ENCODE peak calls at places on chromosome 6, in eight cellular contexts. P is lower lobe of right lung, I is OCI-LY7, V is choroid plexus epithelial cell, D is fibroblast of mammary gland, T is ovary, C is Calu3, F is AG09309. N is an unnamed sample.

GRCh38 chr6:31661867-31662723 is 1.5 kb upstream of the C6orf47 start:
- DNase-seq in P (no peak), I (no peak), V (no peak), D (no peak), T (peak), C (no peak), F (no peak), N (no peak)

GRCh38 chr6:33975631-33976424 is 170.1 kb downstream of the GRM4 start:
- DNase-seq in P (no peak), I (no peak), V (no peak), D (no peak), T (no peak), C (no peak), F (no peak), N (no peak)

GRCh38 chr6:42453027-42453648 is 1.4 kb upstream of the TRERF1 start:
- DNase-seq in P (peak), I (peak), V (peak), D (peak), T (peak), C (peak), F (peak), N (peak)

GRCh38 chr6:161342039-161342438 is 68.2 kb upstream of the AGPAT4 start:
- DNase-seq in P (no peak), I (no peak), V (no peak), D (no peak), T (no peak), C (no peak), F (no peak), N (no peak)

GRCh38 chr6:16276991-16277981 is 38.9 kb downstream of the GMPR start:
- DNase-seq in P (peak), I (peak), V (peak), D (peak), T (peak), C (peak), F (peak), N (no peak)

GRCh38 chr6:33431880-33432541 is 12.1 kb downstream of the SYNGAP1 start:
- DNase-seq in P (peak), I (peak), V (no peak), D (no peak), T (no peak), C (no peak), F (no peak), N (no peak)

GRCh38 chr6:156808287-156808686 is 31.1 kb downstream of the ARID1B start:
- DNase-seq in P (no peak), I (peak), V (peak), D (peak), T (no peak), C (no peak), F (no peak), N (no peak)

GRCh38 chr6:71929047-71929446 is 42.7 kb downstream of the RIMS1 start:
- DNase-seq in P (no peak), I (no peak), V (no peak), D (no peak), T (no peak), C (no peak), F (no peak), N (no peak)

GRCh38 chr6:165729307-165729936 is 66.4 kb upstream of the PDE10A start:
- DNase-seq in P (no peak), I (peak), V (peak), D (peak), T (no peak), C (peak), F (no peak), N (no peak)

GRCh38 chr6:8939615-8940014 is 504.3 kb upstream of the SLC35B3 start:
- DNase-seq in P (no peak), I (no peak), V (peak), D (no peak), T (no peak), C (peak), F (no peak), N (no peak)

GRCh38 chr6:83536034-83536646 is 23.8 kb downstream of the PRSS35 start:
- DNase-seq in P (no peak), I (peak), V (peak), D (peak), T (peak), C (peak), F (no peak), N (no peak)

GRCh38 chr6:33904050-33904827 is 100.4 kb upstream of the MLN start:
- DNase-seq in P (peak), I (no peak), V (peak), D (no peak), T (no peak), C (no peak), F (no peak), N (no peak)

GRCh38 chr6:166714581-166714980 is 87.5 kb upstream of the RPS6KA2 start:
- DNase-seq in P (no peak), I (no peak), V (no peak), D (no peak), T (no peak), C (no peak), F (no peak), N (no peak)

GRCh38 chr6:148223424-148223842 is 119.2 kb upstream of the SASH1 start:
- DNase-seq in P (no peak), I (no peak), V (peak), D (peak), T (no peak), C (no peak), F (no peak), N (no peak)

GRCh38 chr6:143962644-143962929 is 45.5 kb downstream of the PLAGL1 start:
- DNase-seq in P (no peak), I (no peak), V (peak), D (peak), T (no peak), C (no peak), F (peak), N (no peak)

GRCh38 chr6:44284867-44285266 is 14.6 kb downstream of the TMEM151B start:
- DNase-seq in P (no peak), I (no peak), V (no peak), D (no peak), T (no peak), C (no peak), F (no peak), N (no peak)

GRCh38 chr6:77092971-77093370 is 370.3 kb downstream of the HTR1B start:
- DNase-seq in P (no peak), I (no peak), V (peak), D (peak), T (no peak), C (no peak), F (peak), N (no peak)

GRCh38 chr6:87661016-87661415 is 41.0 kb downstream of the AKIRIN2 start:
- DNase-seq in P (no peak), I (no peak), V (peak), D (peak), T (no peak), C (no peak), F (peak), N (no peak)

GRCh38 chr6:144778773-144779531 is 493.8 kb downstream of the UTRN start:
- DNase-seq in P (no peak), I (peak), V (peak), D (no peak), T (no peak), C (no peak), F (no peak), N (no peak)

GRCh38 chr6:144285548-144285797 is 338 bp downstream of the UTRN start:
- DNase-seq in P (peak), I (no peak), V (no peak), D (no peak), T (no peak), C (no peak), F (no peak), N (no peak)

GRCh38 chr6:132698608-132699007 is 15.2 kb downstream of the VNN1 start:
- DNase-seq in P (no peak), I (no peak), V (no peak), D (no peak), T (no peak), C (no peak), F (no peak), N (no peak)

GRCh38 chr6:122696079-122696478 is 83.4 kb upstream of the FABP7 start:
- DNase-seq in P (no peak), I (no peak), V (peak), D (peak), T (no peak), C (no peak), F (no peak), N (no peak)

DNA sequence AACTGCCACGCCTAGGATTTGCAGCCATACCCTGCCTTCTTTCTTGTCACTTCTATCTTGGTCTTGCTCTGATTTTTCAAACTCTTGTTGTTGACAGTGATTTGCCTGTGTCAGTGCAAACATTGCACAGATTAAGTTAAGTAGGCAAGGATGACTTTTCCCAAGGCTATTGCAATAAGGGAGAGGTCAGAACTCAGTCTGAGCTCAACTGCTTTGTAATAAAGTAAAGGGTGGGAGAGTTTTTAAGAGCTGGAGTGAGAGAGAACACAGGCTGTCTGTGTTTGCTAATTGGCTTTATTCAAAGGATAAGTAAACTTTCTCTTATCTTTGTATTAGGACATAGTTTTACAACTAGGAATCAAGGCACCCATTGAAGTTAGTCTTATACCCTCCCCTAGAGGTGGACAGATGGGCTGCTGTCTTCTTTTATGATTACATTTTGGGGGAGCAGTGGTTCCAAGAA is 448.6 kb downstream of the PHF3 start:
- DNase-seq in P (no peak), I (no peak), V (no peak), D (no peak), T (no peak), C (no peak), F (no peak), N (no peak)
- TF ChIP-seq CTCF in P (no peak), I (no peak), V (no peak), D (no peak), T (no peak), C (no peak), F (no peak), N (no peak)

GRCh38 chr6:14584450-14584849 is 466.9 kb downstream of the CD83 start:
- DNase-seq in P (no peak), I (no peak), V (peak), D (no peak), T (no peak), C (no peak), F (no peak), N (no peak)
- TF ChIP-seq CTCF in P (no peak), I (peak), V (peak), D (no peak), T (no peak), C (no peak), F (peak), N (no peak)

DNA sequence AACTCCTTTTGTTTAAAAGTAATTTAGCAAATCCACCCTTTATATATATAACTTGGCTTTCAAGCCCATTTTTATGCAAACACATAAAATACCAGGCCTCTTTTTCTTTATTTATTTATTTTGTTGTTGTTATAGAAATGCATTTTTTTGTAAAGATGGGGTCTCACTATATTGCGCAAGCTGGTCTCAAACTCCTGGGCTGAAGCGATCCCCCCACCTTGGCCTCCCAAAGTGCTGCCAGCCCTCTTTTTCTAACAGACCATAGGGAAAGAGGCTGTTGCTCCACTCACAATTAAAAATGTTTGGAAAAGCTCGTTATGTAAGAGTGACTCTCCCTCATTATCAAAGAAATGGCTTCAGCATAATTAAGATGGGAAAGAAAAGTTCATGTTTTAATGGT is 440.9 kb downstream of the HACE1 start:
- DNase-seq in P (no peak), I (no peak), V (no peak), D (no peak), T (no peak), C (no peak), F (no peak), N (no peak)
- TF ChIP-seq CTCF in P (no peak), I (no peak), V (no peak), D (no peak), T (no peak), C (no peak), F (no peak), N (no peak)

GRCh38 chr6:3280091-3280490 is 21.3 kb downstream of the PSMG4 start:
- DNase-seq in P (peak), I (no peak), V (no peak), D (no peak), T (peak), C (no peak), F (no peak), N (no peak)

GRCh38 chr6:3283241-3283640 is 24.5 kb downstream of the PSMG4 start:
- DNase-seq in P (no peak), I (no peak), V (no peak), D (no peak), T (peak), C (no peak), F (no peak), N (no peak)

GRCh38 chr6:3280866-3281465 is 22.2 kb downstream of the PSMG4 start:
- DNase-seq in P (peak), I (no peak), V (peak), D (no peak), T (peak), C (no peak), F (no peak), N (no peak)

GRCh38 chr6:3282461-3283236 is 23.9 kb downstream of the PSMG4 start:
- DNase-seq in P (no peak), I (no peak), V (no peak), D (no peak), T (peak), C (no peak), F (no peak), N (no peak)

GRCh38 chr6:3281669-3282460 is 23.1 kb downstream of the PSMG4 start:
- DNase-seq in P (no peak), I (no peak), V (peak), D (peak), T (peak), C (no peak), F (peak), N (no peak)
- TF ChIP-seq CTCF in P (no peak), I (no peak), V (no peak), D (no peak), T (no peak), C (no peak), F (no peak), N (no peak)

GRCh38 chr6:93889713-93890112 is 470.4 kb upstream of the EPHA7 start:
- DNase-seq in P (no peak), I (no peak), V (no peak), D (no peak), T (no peak), C (no peak), F (no peak), N (no peak)
- TF ChIP-seq CTCF in P (no peak), I (no peak), V (no peak), D (no peak), T (no peak), C (no peak), F (no peak), N (no peak)

DNA sequence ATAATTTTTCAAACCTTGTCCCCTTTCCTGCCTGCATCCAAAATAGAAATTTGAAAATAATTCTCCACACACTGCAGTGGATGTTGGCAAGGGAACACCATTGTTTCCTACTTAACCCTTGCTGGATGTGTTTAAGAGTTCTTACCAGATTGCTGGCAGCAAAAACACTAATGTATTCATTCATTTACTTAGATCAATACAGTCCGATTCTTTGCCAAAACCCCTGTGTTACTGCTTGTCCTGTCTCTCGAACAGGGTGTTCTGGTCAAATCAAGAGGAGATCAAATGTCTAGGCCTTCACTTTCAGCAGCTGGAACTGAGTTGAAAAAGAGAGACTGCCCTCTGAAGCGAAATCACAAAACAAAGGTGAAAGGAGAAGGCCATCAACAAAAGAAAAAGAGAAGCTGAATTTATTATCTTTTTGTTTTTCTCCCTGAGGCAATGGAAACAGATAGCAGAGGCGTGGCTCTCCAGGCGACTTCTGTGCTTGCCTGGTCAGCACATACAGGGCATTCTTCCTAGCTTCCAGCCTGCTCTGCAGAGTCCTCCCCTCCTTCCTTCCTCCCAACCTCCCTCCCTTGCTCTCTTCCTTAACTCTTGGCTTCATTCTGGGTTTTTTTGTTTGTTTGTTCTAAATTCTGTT is 44.1 kb upstream of the GCM1 start:
- DNase-seq in P (no peak), I (no peak), V (peak), D (no peak), T (no peak), C (no peak), F (no peak), N (no peak)
- TF ChIP-seq CTCF in P (no peak), I (no peak), V (no peak), D (no peak), T (no peak), C (no peak), F (no peak), N (no peak)

GRCh38 chr6:163432300-163432699 is 17.8 kb downstream of the QKI start:
- DNase-seq in P (no peak), I (no peak), V (no peak), D (no peak), T (no peak), C (no peak), F (no peak), N (no peak)
- TF ChIP-seq CTCF in P (no peak), I (peak), V (no peak), D (no peak), T (no peak), C (no peak), F (no peak), N (no peak)

GRCh38 chr6:131135244-131136020 is at the start of gene AKAP7:
- DNase-seq in P (peak), I (peak), V (peak), D (peak), T (peak), C (peak), F (no peak), N (peak)
- TF ChIP-seq CTCF in P (no peak), I (no peak), V (no peak), D (no peak), T (no peak), C (no peak), F (no peak), N (no peak)

N was measured in CD14-positive monocyte.